ENCODE peak calls at places on chromosomes 3 and 15, in four cellular contexts. W is HepG2, H is GM12892, Y is GM12891. J is an unnamed sample.

GRCh38 chr3:59446775-59447465 is 397.1 kb upstream of the CFAP20DC start:
- DNase-seq in H (no peak), W (no peak), Y (no peak), J (no peak)

GRCh38 chr3:38353151-38353550 is 6.6 kb downstream of the XYLB start:
- DNase-seq in H (no peak), Y (no peak), W (no peak), J (no peak)

GRCh38 chr15:50302581-50302980 is 37.1 kb upstream of the HDC start:
- DNase-seq in H (no peak), Y (no peak), W (no peak), J (no peak)

GRCh38 chr3:70360985-70361384 is 48.5 kb upstream of the MDFIC2 start:
- DNase-seq in H (no peak), Y (no peak), W (no peak), J (no peak)

GRCh38 chr3:31157893-31158620 is 263.6 kb upstream of the GADL1 start:
- DNase-seq in H (no peak), Y (no peak), W (no peak), J (no peak)

GRCh38 chr3:94596887-94597537 is 534.2 kb downstream of the NSUN3 start:
- DNase-seq in H (no peak), W (no peak), Y (no peak), J (no peak)

GRCh38 chr3:8424281-8424680 is 77.3 kb upstream of the LMCD1 start:
- DNase-seq in Y (no peak), W (no peak), H (no peak), J (no peak)

GRCh38 chr3:188881954-188882641 is 289.7 kb upstream of the TPRG1 start:
- DNase-seq in H (no peak), Y (no peak), W (peak), J (no peak)

GRCh38 chr3:185954366-185954723 is 16.5 kb upstream of the TRA2B start:
- DNase-seq in H (no peak), W (peak), Y (no peak), J (no peak)

GRCh38 chr15:49115062-49115461 is 40.3 kb downstream of the COPS2 start:
- DNase-seq in Y (no peak), H (no peak), W (no peak), J (no peak)

GRCh38 chr3:131535596-131535995 is 32.8 kb upstream of the MRPL3 start:
- DNase-seq in W (no peak), Y (no peak), H (no peak), J (no peak)

GRCh38 chr3:158991146-158991705 is 189.4 kb downstream of the MFSD1 start:
- DNase-seq in Y (no peak), H (no peak), W (no peak), J (no peak)

GRCh38 chr3:58153371-58153770 is 57.4 kb downstream of the DNASE1L3 start:
- DNase-seq in W (no peak), Y (no peak), H (no peak), J (no peak)

GRCh38 chr15:74302821-74303359 is 64.6 kb downstream of the CYP11A1 start:
- DNase-seq in W (peak), Y (peak), H (peak), J (peak)

GRCh38 chr15:69141833-69142232 is 18.6 kb upstream of the GLCE start:
- DNase-seq in Y (no peak), W (no peak), H (no peak), J (no peak)

GRCh38 chr3:129195731-129196256 is 12.1 kb upstream of the CNBP start:
- DNase-seq in Y (no peak), W (peak), H (no peak), J (no peak)
- TF ChIP-seq TAF1 in Y (no peak), W (no peak), H (no peak), J (no peak)

GRCh38 chr3:42097166-42097946 is 6.2 kb downstream of the TRAK1 start:
- DNase-seq in W (no peak), Y (no peak), H (no peak), J (no peak)

GRCh38 chr3:42099020-42099765 is 8.0 kb downstream of the TRAK1 start:
- DNase-seq in W (no peak), H (no peak), Y (no peak), J (peak)

GRCh38 chr3:42095540-42095939 is 4.4 kb downstream of the TRAK1 start:
- DNase-seq in W (no peak), Y (no peak), H (no peak), J (no peak)

GRCh38 chr3:42101048-42101447 is 9.9 kb downstream of the TRAK1 start:
- DNase-seq in W (peak), H (no peak), Y (no peak), J (no peak)

GRCh38 chr3:42098171-42098570 is 7.0 kb downstream of the TRAK1 start:
- DNase-seq in H (no peak), W (no peak), Y (no peak), J (no peak)
- TF ChIP-seq TAF1 in H (no peak), W (no peak), Y (no peak), J (no peak)

DNA sequence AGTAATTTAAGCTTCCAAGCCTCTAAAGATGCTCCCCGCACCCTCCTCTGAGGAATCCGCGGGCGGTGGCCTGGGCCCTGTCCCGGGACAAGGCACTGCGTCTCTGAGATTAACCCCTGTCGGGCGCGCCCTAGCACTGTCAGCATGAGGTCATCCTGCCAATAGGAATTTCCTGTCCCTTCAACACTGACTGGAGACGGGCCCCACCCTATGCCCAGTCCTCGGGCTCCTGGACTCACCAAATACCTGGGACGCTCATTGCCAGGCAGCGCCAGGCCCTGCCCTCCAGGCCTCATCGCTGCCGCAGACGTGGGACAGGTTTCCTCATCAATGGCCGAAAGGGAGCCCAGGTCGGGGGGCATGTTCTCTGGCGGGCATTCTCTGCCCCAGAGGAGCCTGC is 67.6 kb upstream of the SH3GL3 start:
- DNase-seq in H (no peak), Y (no peak), W (no peak), J (no peak)
- TF ChIP-seq TAF1 in H (no peak), Y (no peak), W (no peak), J (no peak)

GRCh38 chr3:183637106-183637486 is 1.7 kb downstream of the KLHL24 start:
- DNase-seq in H (no peak), Y (no peak), W (no peak), J (no peak)
- TF ChIP-seq TAF1 in H (no peak), Y (no peak), W (no peak), J (no peak)

GRCh38 chr15:58431221-58432149 is at the start of gene LIPC:
- DNase-seq in H (no peak), Y (no peak), W (peak), J (no peak)
- TF ChIP-seq TAF1 in H (no peak), Y (no peak), W (no peak), J (no peak)